ENCODE peak calls at places on chromosomes 13 and 19, in ten cellular contexts. H is activated CD8-positive, alpha-beta T cell treated with anti-CD3 and anti-CD28 coated beads for 36 hours; A is right atrium auricular region; T is neuronal stem cell; V is GM12891; G is CMK; L is psoas muscle; C is CD8-positive, alpha-beta memory T cell; J is activated CD4-positive, alpha-beta T cell treated with anti-CD3 and anti-CD28 coated beads, Interleukin-2, amount 50 U/mL, for 1 hour; I is activated T-helper 1 cell treated with anti-CD3 and anti-CD28 coated beads, Interleukin-12 subunit alpha, Interleukin-12 subunit beta, Interleukin-2, Interleukin-4 antibody, amounts not matched to agents 30 ng/mL and 10 ng/mL and 1 ng/mL, durations not matched to agents 14 hours and 24 hours and 36 hours. R is an unnamed sample.

GRCh38 chr19:53586277-53586691 is 45.5 kb upstream of the DPRX start:
- DNase-seq in H (no peak), A (no peak), T (no peak), V (no peak), G (no peak), L (no peak), C (no peak), J (no peak), I (no peak), R (no peak)

GRCh38 chr13:99969368-99969933 is 2.1 kb downstream of the ZIC5 start:
- DNase-seq in H (no peak), A (no peak), T (no peak), V (no peak), G (no peak), L (no peak), C (no peak), J (no peak), I (no peak), R (no peak)

GRCh38 chr19:10352764-10353671 is 13.6 kb upstream of the ICAM3 start:
- DNase-seq in H (no peak), A (peak), T (peak), V (no peak), G (no peak), L (peak), C (no peak), J (no peak), I (no peak), R (peak)

GRCh38 chr13:105037064-105037463 is 1498.4 kb downstream of the EFNB2 start:
- DNase-seq in H (no peak), A (no peak), T (no peak), V (no peak), G (no peak), L (no peak), C (no peak), J (no peak), I (no peak), R (no peak)

GRCh38 chr19:37986048-37986750 is 79.2 kb downstream of the SIPA1L3 start:
- DNase-seq in H (no peak), A (no peak), T (no peak), V (no peak), G (no peak), L (no peak), C (no peak), J (no peak), I (no peak), R (no peak)

GRCh38 chr19:31066385-31066784 is 282.9 kb downstream of the TSHZ3 start:
- DNase-seq in H (no peak), A (no peak), T (no peak), V (no peak), G (no peak), L (no peak), C (no peak), J (no peak), I (no peak), R (peak)

GRCh38 chr13:34346626-34347025 is 528.7 kb downstream of the RFC3 start:
- DNase-seq in H (no peak), A (no peak), T (no peak), V (no peak), G (no peak), L (no peak), C (no peak), J (no peak), I (no peak), R (no peak)

GRCh38 chr13:26719356-26719945 is 41.1 kb downstream of the GPR12 start:
- DNase-seq in H (no peak), A (peak), T (no peak), V (no peak), G (peak), L (no peak), C (no peak), J (no peak), I (no peak), R (no peak)

GRCh38 chr13:113091891-113092775 is 13.5 kb upstream of the F7 start:
- DNase-seq in H (no peak), A (no peak), T (no peak), V (no peak), G (no peak), L (no peak), C (no peak), J (no peak), I (no peak), R (no peak)

GRCh38 chr19:48450863-48451262 is 4.5 kb upstream of the KCNJ14 start:
- DNase-seq in H (no peak), A (no peak), T (no peak), V (no peak), G (no peak), L (no peak), C (no peak), J (no peak), I (no peak), R (no peak)

GRCh38 chr13:60139272-60139671 is 24.5 kb downstream of the DIAPH3 start:
- DNase-seq in H (no peak), A (no peak), T (no peak), V (no peak), G (no peak), L (no peak), C (no peak), J (no peak), I (no peak), R (no peak)

GRCh38 chr19:16676101-16676798 is 15.3 kb downstream of the TMEM38A start:
- DNase-seq in H (no peak), A (no peak), T (no peak), V (no peak), G (no peak), L (no peak), C (no peak), J (no peak), I (no peak), R (no peak)

GRCh38 chr13:26299168-26299788 is 45.3 kb downstream of the CDK8 start:
- DNase-seq in H (no peak), A (no peak), T (no peak), V (no peak), G (no peak), L (no peak), C (no peak), J (no peak), I (no peak), R (no peak)

GRCh38 chr13:114143806-114144605 is 11.6 kb upstream of the RASA3 start:
- DNase-seq in H (peak), A (no peak), T (no peak), V (peak), G (no peak), L (no peak), C (no peak), J (peak), I (no peak), R (peak)

GRCh38 chr13:81874681-81875661 is 1534.0 kb upstream of the SPRY2 start:
- DNase-seq in H (no peak), A (no peak), T (no peak), V (no peak), G (no peak), L (no peak), C (no peak), J (no peak), I (no peak), R (peak)

GRCh38 chr19:40274585-40275544 is 10.3 kb downstream of the AKT2 start:
- DNase-seq in H (peak), A (no peak), T (no peak), V (peak), G (peak), L (no peak), C (no peak), J (no peak), I (no peak), R (peak)

GRCh38 chr13:50843256-50844043 is at the start of gene DLEU7:
- DNase-seq in H (no peak), A (no peak), T (peak), V (no peak), G (no peak), L (no peak), C (no peak), J (no peak), I (no peak), R (peak)

GRCh38 chr13:44317752-44318550 is 55.7 kb upstream of the SERP2 start:
- DNase-seq in H (no peak), A (no peak), T (no peak), V (no peak), G (no peak), L (no peak), C (no peak), J (no peak), I (no peak), R (no peak)

GRCh38 chr19:3047307-3048189 is 14.7 kb downstream of the TLE5 start:
- DNase-seq in H (peak), A (peak), T (peak), V (no peak), G (no peak), L (peak), C (peak), J (peak), I (peak), R (peak)

GRCh38 chr13:44312131-44312530 is 61.5 kb upstream of the SERP2 start:
- DNase-seq in H (no peak), A (no peak), T (no peak), V (no peak), G (no peak), L (no peak), C (no peak), J (no peak), I (no peak), R (no peak)

GRCh38 chr19:39684283-39684682 is 20.0 kb upstream of the LGALS14 start:
- DNase-seq in H (no peak), A (no peak), T (no peak), V (no peak), G (no peak), L (no peak), C (no peak), J (no peak), I (no peak), R (no peak)

GRCh38 chr13:46893820-46894533 is 2.9 kb downstream of the HTR2A start:
- DNase-seq in H (peak), A (peak), T (peak), V (peak), G (no peak), L (peak), C (peak), J (peak), I (peak), R (peak)

GRCh38 chr13:42996584-42996983 is 4.5 kb upstream of the EPSTI1 start:
- DNase-seq in H (no peak), A (no peak), T (no peak), V (no peak), G (no peak), L (no peak), C (no peak), J (no peak), I (no peak), R (no peak)

GRCh38 chr13:41791056-41791455 is 169.9 kb downstream of the VWA8 start:
- DNase-seq in H (no peak), A (no peak), T (no peak), V (no peak), G (no peak), L (no peak), C (no peak), J (no peak), I (no peak), R (no peak)

GRCh38 chr13:27199691-27200090 is 28.1 kb upstream of the USP12 start:
- DNase-seq in H (no peak), A (no peak), T (no peak), V (no peak), G (no peak), L (no peak), C (no peak), J (no peak), I (no peak), R (no peak)

GRCh38 chr13:25085125-25085742 is 10.7 kb upstream of the PABPC3 start:
- DNase-seq in H (peak), A (no peak), T (peak), V (no peak), G (no peak), L (no peak), C (no peak), J (no peak), I (no peak), R (peak)

GRCh38 chr19:37218592-37218935 is 550 bp downstream of the ZNF383 start:
- DNase-seq in H (peak), A (no peak), T (no peak), V (no peak), G (no peak), L (no peak), C (no peak), J (no peak), I (no peak), R (no peak)

GRCh38 chr19:46849610-46850009 is 1.0 kb downstream of the AP2S1 start:
- DNase-seq in H (no peak), A (no peak), T (no peak), V (no peak), G (no peak), L (no peak), C (no peak), J (no peak), I (no peak), R (no peak)

GRCh38 chr19:14835011-14835410 is at the start of the genes OR7A5 and OR7C1:
- DNase-seq in H (no peak), A (no peak), T (no peak), V (no peak), G (no peak), L (no peak), C (no peak), J (no peak), I (no peak), R (no peak)

GRCh38 chr19:16588089-16588823 is 16.0 kb upstream of the SLC35E1 start:
- DNase-seq in H (peak), A (no peak), T (no peak), V (peak), G (no peak), L (no peak), C (peak), J (peak), I (peak), R (no peak)

GRCh38 chr19:8576273-8576993 is 809 bp downstream of the MYO1F start:
- DNase-seq in H (peak), A (no peak), T (no peak), V (no peak), G (no peak), L (no peak), C (peak), J (peak), I (no peak), R (no peak)

R was measured in hepatocyte.